ENCODE peak calls at places on chromosomes 4 and X, in five cellular contexts. Z is lower lobe of right lung, G is HepG2, W is astrocyte, L is SK-N-SH. U is an unnamed sample.
A peak's percentile ranks its signal among the peaks of the same experiment; 100 is the strongest.

GRCh38 chr4:10123227-10124101 is 6.9 kb upstream of the WDR1 start:
- DNase-seq in W (no peak), G (peak; percentile 86), Z (no peak), L (peak; percentile 34), U (no peak)

GRCh38 chr4:145440292-145441007 is 41.2 kb upstream of the SMAD1 start:
- DNase-seq in Z (no peak), G (no peak), W (no peak), L (no peak), U (no peak)

GRCh38 chr4:2290974-2291704 is 29.2 kb upstream of the MXD4 start:
- DNase-seq in W (no peak), L (peak; percentile 37), G (no peak), Z (no peak), U (no peak)

GRCh38 chrX:87516716-87517115 is 886 bp upstream of the KLHL4 start:
- DNase-seq in W (peak; percentile 91), G (no peak), Z (no peak), L (no peak), U (no peak)

GRCh38 chrX:77779695-77780094 is 6.3 kb downstream of the ATRX start:
- DNase-seq in W (no peak), L (no peak), Z (no peak), G (no peak), U (no peak)

GRCh38 chr4:123419885-123420743 is 23.5 kb downstream of the SPRY1 start:
- DNase-seq in G (no peak), Z (no peak), W (no peak), L (no peak), U (no peak)

GRCh38 chr4:87849612-87850011 is 16.8 kb downstream of the MEPE start:
- DNase-seq in Z (no peak), G (no peak), L (no peak), W (peak; percentile 31), U (no peak)

GRCh38 chr4:41358626-41359025 is 101.9 kb downstream of the UCHL1 start:
- DNase-seq in Z (no peak), L (peak; percentile 68), W (peak; percentile 30), G (no peak), U (peak; percentile 91)

GRCh38 chr4:76989391-76990061 is 40.0 kb downstream of the SEPTIN11 start:
- DNase-seq in W (no peak), Z (no peak), G (no peak), L (no peak), U (peak; percentile 57)

GRCh38 chr4:18077808-18078207 is 56.3 kb upstream of the LCORL start:
- DNase-seq in Z (no peak), W (no peak), G (no peak), L (no peak), U (no peak)

GRCh38 chr4:73593631-73594241 is 26.5 kb downstream of the RASSF6 start:
- DNase-seq in L (no peak), G (peak; percentile 39), Z (no peak), W (no peak), U (no peak)

GRCh38 chr4:52251864-52252263 is 200.8 kb downstream of the SPATA18 start:
- DNase-seq in W (no peak), L (no peak), G (no peak), Z (no peak), U (no peak)

GRCh38 chrX:110989447-110989846 is 106.5 kb upstream of the PAK3 start:
- DNase-seq in W (no peak), Z (no peak), G (no peak), L (no peak), U (no peak)

GRCh38 chrX:110989869-110990268 is 106.1 kb upstream of the PAK3 start:
- DNase-seq in Z (no peak), W (no peak), G (no peak), L (no peak), U (no peak)

GRCh38 chrX:110985470-110985869 is 110.5 kb upstream of the PAK3 start:
- DNase-seq in L (no peak), G (no peak), Z (no peak), W (no peak), U (peak; percentile 33)

GRCh38 chrX:110983024-110983423 is 113.0 kb upstream of the PAK3 start:
- DNase-seq in G (no peak), W (no peak), L (no peak), Z (no peak), U (no peak)

GRCh38 chrX:110987292-110987691 is 108.7 kb upstream of the PAK3 start:
- DNase-seq in Z (no peak), W (no peak), G (no peak), L (no peak), U (no peak)
- TF ChIP-seq CTCF in Z (no peak), W (no peak), G (no peak), L (peak; percentile 11), U (peak; percentile 2)

GRCh38 chrX:102863735-102864134 is 73.3 kb upstream of the RAB40AL start:
- DNase-seq in W (peak; percentile 37), L (peak; percentile 65), Z (peak; percentile 81), G (peak; percentile 51), U (peak; percentile 22)
- TF ChIP-seq CTCF in W (peak; percentile 76), L (peak; percentile 98), Z (peak; percentile 84), G (peak; percentile 71), U (peak; percentile 75)

GRCh38 chr4:114383055-114383454 is 215.6 kb upstream of the UGT8 start:
- DNase-seq in W (peak; percentile 27), Z (no peak), G (no peak), L (no peak), U (no peak)

GRCh38 chr4:114383721-114384120 is 214.9 kb upstream of the UGT8 start:
- DNase-seq in L (no peak), G (no peak), Z (no peak), W (peak; percentile 95), U (no peak)

GRCh38 chr4:114384629-114385028 is 214.0 kb upstream of the UGT8 start:
- DNase-seq in L (peak; percentile 29), G (peak; percentile 18), Z (no peak), W (peak; percentile 31), U (peak; percentile 14)

GRCh38 chr4:114385195-114385985 is 213.2 kb upstream of the UGT8 start:
- DNase-seq in G (no peak), W (no peak), Z (no peak), L (no peak), U (no peak)

GRCh38 chr4:114386637-114387233 is 211.9 kb upstream of the UGT8 start:
- DNase-seq in Z (no peak), W (peak; percentile 32), G (peak; percentile 5), L (peak; percentile 24), U (peak; percentile 13)
- TF ChIP-seq CTCF in Z (peak; percentile 62), W (peak; percentile 67), G (peak; percentile 66), L (peak; percentile 87), U (peak; percentile 71)

GRCh38 chr4:183362916-183363542 is 40.8 kb upstream of the CLDN24 start:
- DNase-seq in W (peak; percentile 29), L (no peak), G (peak; percentile 14), Z (no peak), U (no peak)
- TF ChIP-seq CTCF in W (peak; percentile 28), L (no peak), G (peak; percentile 59), Z (no peak), U (no peak)

GRCh38 chrX:102958794-102959193 is 21.7 kb downstream of the RAB40AL start:
- DNase-seq in Z (no peak), W (no peak), L (no peak), G (no peak), U (no peak)
- TF ChIP-seq CTCF in Z (no peak), W (no peak), L (no peak), G (no peak), U (no peak)

DNA sequence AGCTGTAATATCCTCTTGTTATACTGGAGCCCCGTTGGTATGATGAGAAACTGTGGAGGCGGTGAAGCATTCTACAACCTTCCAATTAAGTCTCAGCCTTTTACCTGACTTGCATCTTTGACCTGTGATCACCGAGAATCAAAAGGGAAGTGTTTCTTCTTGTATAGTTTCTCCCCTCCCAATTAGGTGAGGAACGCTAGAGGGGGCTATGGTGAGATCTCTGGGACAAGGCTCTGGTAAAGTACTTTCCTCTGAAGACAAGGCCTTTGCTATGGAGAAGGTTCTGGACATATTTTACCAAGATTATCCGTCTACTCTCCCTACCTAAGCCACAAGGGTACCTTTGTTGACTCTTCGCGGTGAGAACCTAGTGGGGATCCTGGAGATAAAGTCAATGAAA is 111.3 kb downstream of the CBLL2 start:
- DNase-seq in G (no peak), L (no peak), W (no peak), Z (no peak), U (no peak)
- TF ChIP-seq CTCF in G (no peak), L (no peak), W (no peak), Z (no peak), U (no peak)

DNA sequence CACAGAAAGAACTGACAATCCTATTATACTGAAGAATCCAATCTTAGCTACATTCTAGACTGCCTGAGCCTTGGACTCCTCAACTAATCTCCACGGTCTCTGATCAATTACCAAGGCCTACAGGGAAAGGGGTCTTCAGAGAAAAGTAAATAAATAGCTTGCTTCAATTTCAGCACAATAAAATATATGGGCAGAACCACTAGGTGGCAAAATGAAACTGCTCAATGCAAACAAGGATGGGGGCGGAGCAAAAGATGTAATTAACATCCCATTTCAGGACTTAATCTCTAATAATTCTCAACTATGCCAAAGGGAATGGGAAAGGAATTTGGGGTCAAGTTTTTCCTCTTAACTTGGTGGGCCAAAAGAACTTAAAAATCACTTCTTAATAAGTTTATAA is 78.4 kb upstream of the MAP3K15 start:
- DNase-seq in L (peak; percentile 59), G (peak; percentile 9), Z (no peak), W (peak; percentile 23), U (no peak)
- TF ChIP-seq CTCF in L (peak; percentile 81), G (no peak), Z (peak; percentile 46), W (peak; percentile 36), U (peak; percentile 50)

GRCh38 chr4:55186123-55186522 is 60.7 kb upstream of the KDR start:
- DNase-seq in W (no peak), L (no peak), G (no peak), Z (no peak), U (no peak)
- TF ChIP-seq CTCF in W (peak; percentile 6), L (peak; percentile 25), G (no peak), Z (no peak), U (no peak)

GRCh38 chr4:147799986-147800555 is 68.2 kb downstream of the ARHGAP10 start:
- DNase-seq in G (no peak), W (peak; percentile 36), Z (no peak), L (no peak), U (no peak)
- TF ChIP-seq CTCF in G (no peak), W (no peak), Z (no peak), L (no peak), U (no peak)

U was measured in LNCaP clone FGC.